ENCODE peak calls at places on chromosome 2, in eight cellular contexts. A is activated T-cell treated with anti-CD3 and anti-CD28 coated beads, Interleukin-2, amount 50 U/mL, for 72 hours; R is left cardiac atrium; T is activated effector memory CD4-positive, alpha-beta T cell treated with anti-CD3 and anti-CD28 coated beads, Interleukin-2, amount 50 U/mL, for 16 hours; H is heart right ventricle; J is mucosa of gallbladder; K is NCI-H1417; C is omental fat pad. B is an unnamed sample.
A peak's percentile ranks its signal among the peaks of the same experiment; 100 is the strongest.

GRCh38 chr2:241613018-241613780 is 23.8 kb downstream of the THAP4 start:
- DNase-seq in A (no peak), R (no peak), T (no peak), H (no peak), J (no peak), K (no peak), C (no peak), B (no peak)

GRCh38 chr2:241546771-241547498 is 11.6 kb upstream of the BOK start:
- DNase-seq in A (no peak), R (peak; percentile 26), T (no peak), H (no peak), J (no peak), K (no peak), C (no peak), B (no peak)

GRCh38 chr2:237236188-237236587 is 150.5 kb downstream of the COPS8 start:
- DNase-seq in A (no peak), R (no peak), T (no peak), H (no peak), J (no peak), K (no peak), C (no peak), B (no peak)

GRCh38 chr2:235493402-235493774 is 455 bp upstream of the AGAP1 start:
- DNase-seq in A (no peak), R (no peak), T (no peak), H (no peak), J (no peak), K (peak; percentile 42), C (no peak), B (no peak)

GRCh38 chr2:70988151-70988550 is 6.5 kb downstream of the TEX261 start:
- DNase-seq in A (no peak), R (no peak), T (peak; percentile 55), H (no peak), J (no peak), K (no peak), C (no peak), B (peak; percentile 45)

GRCh38 chr2:168348076-168348475 is 100.7 kb upstream of the STK39 start:
- DNase-seq in A (peak; percentile 7), R (no peak), T (no peak), H (peak; percentile 18), J (no peak), K (peak; percentile 30), C (no peak), B (no peak)

GRCh38 chr2:73268831-73269685 is 15.2 kb downstream of the FBXO41 start:
- DNase-seq in A (peak; percentile 85), R (no peak), T (peak; percentile 91), H (no peak), J (peak; percentile 77), K (peak; percentile 67), C (no peak), B (no peak)

GRCh38 chr2:240392084-240392947 is 43.1 kb upstream of the GPC1 start:
- DNase-seq in A (no peak), R (peak; percentile 15), T (peak; percentile 60), H (no peak), J (no peak), K (no peak), C (no peak), B (peak; percentile 55)

GRCh38 chr2:85699325-85699724 is 5.2 kb downstream of the GNLY start:
- DNase-seq in A (no peak), R (no peak), T (no peak), H (no peak), J (no peak), K (no peak), C (no peak), B (no peak)

GRCh38 chr2:47019991-47020681 is 104.5 kb upstream of the MCFD2 start:
- DNase-seq in A (no peak), R (no peak), T (no peak), H (no peak), J (no peak), K (no peak), C (no peak), B (no peak)

GRCh38 chr2:98901702-98902101 is 34.3 kb downstream of the CRACDL start:
- DNase-seq in A (no peak), R (no peak), T (no peak), H (no peak), J (no peak), K (no peak), C (no peak), B (peak; percentile 32)

GRCh38 chr2:25405871-25406270 is 64.1 kb upstream of the DNMT3A start:
- DNase-seq in A (no peak), R (no peak), T (no peak), H (no peak), J (no peak), K (no peak), C (no peak), B (no peak)

GRCh38 chr2:231190531-231191197 is 7.8 kb upstream of the ARMC9 start:
- DNase-seq in A (no peak), R (peak; percentile 87), T (no peak), H (peak; percentile 73), J (peak; percentile 33), K (no peak), C (no peak), B (peak; percentile 78)

GRCh38 chr2:110984654-110985053 is 136.1 kb upstream of the BCL2L11 start:
- DNase-seq in A (no peak), R (no peak), T (no peak), H (no peak), J (no peak), K (no peak), C (no peak), B (no peak)

GRCh38 chr2:6342273-6342920 is 523.3 kb downstream of the CMPK2 start:
- DNase-seq in A (no peak), R (no peak), T (no peak), H (no peak), J (no peak), K (no peak), C (no peak), B (no peak)

GRCh38 chr2:184735611-184736010 is 137.3 kb downstream of the ZNF804A start:
- DNase-seq in A (no peak), R (no peak), T (no peak), H (no peak), J (no peak), K (no peak), C (no peak), B (no peak)

GRCh38 chr2:27494944-27495554 is at the start of gene FNDC4:
- DNase-seq in A (peak; percentile 41), R (peak; percentile 54), T (peak; percentile 69), H (peak; percentile 28), J (no peak), K (no peak), C (no peak), B (peak; percentile 63)

GRCh38 chr2:100043891-100044255 is 98.5 kb downstream of the AFF3 start:
- DNase-seq in A (no peak), R (no peak), T (no peak), H (no peak), J (no peak), K (no peak), C (no peak), B (no peak)

GRCh38 chr2:8154270-8154669 is 527.6 kb upstream of the ID2 start:
- DNase-seq in A (peak; percentile 11), R (no peak), T (no peak), H (no peak), J (peak; percentile 6), K (no peak), C (no peak), B (no peak)

GRCh38 chr2:64637000-64637628 is 16.6 kb downstream of the SERTAD2 start:
- DNase-seq in A (peak; percentile 32), R (no peak), T (no peak), H (no peak), J (no peak), K (no peak), C (no peak), B (no peak)

GRCh38 chr2:13758412-13758811 is 874.1 kb upstream of the LRATD1 start:
- DNase-seq in A (no peak), R (no peak), T (no peak), H (no peak), J (no peak), K (no peak), C (no peak), B (no peak)

GRCh38 chr2:44170337-44170736 is 1.7 kb downstream of the PPM1B start:
- DNase-seq in A (no peak), R (no peak), T (no peak), H (no peak), J (no peak), K (no peak), C (no peak), B (no peak)

GRCh38 chr2:27212626-27213471 is 781 bp upstream of the SLC5A6 start:
- DNase-seq in A (peak; percentile 51), R (no peak), T (peak; percentile 79), H (no peak), J (peak; percentile 23), K (peak; percentile 72), C (no peak), B (no peak)

GRCh38 chr2:95053543-95053942 is 28.0 kb downstream of the MAL start:
- DNase-seq in A (peak; percentile 42), R (no peak), T (peak; percentile 62), H (no peak), J (no peak), K (no peak), C (no peak), B (no peak)

GRCh38 chr2:26925100-26925791 is 45.2 kb upstream of the MAPRE3 start:
- DNase-seq in A (no peak), R (no peak), T (no peak), H (no peak), J (no peak), K (no peak), C (no peak), B (no peak)

GRCh38 chr2:105287692-105288091 is 41.8 kb downstream of the TGFBRAP1 start:
- DNase-seq in A (peak; percentile 29), R (no peak), T (no peak), H (no peak), J (no peak), K (no peak), C (no peak), B (no peak)

GRCh38 chr2:145849466-145849865 is 1329.5 kb upstream of the ZEB2 start:
- DNase-seq in A (no peak), R (no peak), T (no peak), H (no peak), J (no peak), K (no peak), C (no peak), B (no peak)

GRCh38 chr2:210955591-210955990 is 399.2 kb downstream of the CPS1 start:
- DNase-seq in A (no peak), R (no peak), T (no peak), H (no peak), J (no peak), K (no peak), C (no peak), B (no peak)

GRCh38 chr2:8679827-8680731 is 1.8 kb upstream of the ID2 start:
- DNase-seq in A (no peak), R (no peak), T (peak; percentile 69), H (peak; percentile 49), J (peak; percentile 84), K (peak; percentile 77), C (no peak), B (no peak)

GRCh38 chr2:218017211-218018053 is 14.6 kb upstream of the TNS1 start:
- DNase-seq in A (no peak), R (peak; percentile 68), T (no peak), H (peak; percentile 49), J (no peak), K (no peak), C (no peak), B (no peak)